ENCODE peak calls at places on chromosomes 6 and 20, in seven cellular contexts. Z, F, I, W, D, S and T are unnamed samples.

GRCh38 chr6:89976141-89977020 is 82.1 kb downstream of the GJA10 start:
- DNase-seq in Z (no peak), S (no peak), F (no peak), W (no peak), D (no peak), I (no peak), T (no peak)

GRCh38 chr6:157985378-157986155 is 3.9 kb downstream of the SYNJ2 start:
- DNase-seq in I (no peak), Z (no peak), S (no peak), D (no peak), F (no peak), W (peak), T (no peak)

GRCh38 chr6:132446136-132446535 is 44.9 kb upstream of the MOXD1 start:
- DNase-seq in I (no peak), D (no peak), Z (no peak), S (no peak), F (no peak), W (no peak), T (no peak)

GRCh38 chr6:1554881-1555569 is 54.7 kb upstream of the FOXC1 start:
- DNase-seq in Z (peak), D (no peak), I (peak), W (peak), F (peak), S (peak), T (peak)

GRCh38 chr6:42818878-42819277 is 37.0 kb downstream of the BICRAL start:
- DNase-seq in S (no peak), Z (no peak), I (no peak), W (no peak), F (no peak), D (no peak), T (no peak)

GRCh38 chr6:141744971-141745370 is 387.8 kb upstream of the GJE1 start:
- DNase-seq in D (no peak), I (no peak), S (no peak), F (no peak), W (no peak), Z (no peak), T (no peak)

GRCh38 chr6:129709451-129709908 is 497 bp downstream of the ARHGAP18 start:
- DNase-seq in I (no peak), S (peak), Z (no peak), W (no peak), F (no peak), D (no peak), T (peak)

GRCh38 chr20:41072099-41072798 is 43.6 kb downstream of the TOP1 start:
- DNase-seq in W (peak), S (no peak), D (no peak), I (no peak), F (peak), Z (no peak), T (peak)

GRCh38 chr20:61429458-61430227 is 177.6 kb downstream of the CDH4 start:
- DNase-seq in W (no peak), I (no peak), S (no peak), D (no peak), F (no peak), Z (no peak), T (no peak)

GRCh38 chr6:131923356-131923755 is 27.8 kb downstream of the CCN2 start:
- DNase-seq in F (no peak), W (no peak), S (no peak), Z (peak), I (no peak), D (peak), T (peak)

GRCh38 chr6:124099520-124099919 is 295.9 kb downstream of the NKAIN2 start:
- DNase-seq in I (no peak), D (no peak), F (no peak), S (no peak), Z (no peak), W (no peak), T (no peak)

GRCh38 chr6:133837801-133838349 is 51.0 kb upstream of the TCF21 start:
- DNase-seq in F (peak), I (no peak), S (no peak), D (peak), Z (peak), W (peak), T (peak)

GRCh38 chr6:36130672-36131516 is 581 bp downstream of the MAPK13 start:
- DNase-seq in S (peak), Z (peak), I (peak), W (peak), D (peak), F (peak), T (no peak)

GRCh38 chr6:17503051-17503450 is 97.1 kb upstream of the FAM8A1 start:
- DNase-seq in Z (no peak), S (no peak), I (no peak), D (no peak), F (no peak), W (no peak), T (no peak)

GRCh38 chr6:126064994-126065401 is 78.7 kb downstream of the TRMT11 start:
- DNase-seq in D (no peak), S (no peak), F (no peak), W (no peak), I (no peak), Z (no peak), T (no peak)

GRCh38 chr6:124007915-124008688 is 204.4 kb downstream of the NKAIN2 start:
- DNase-seq in Z (no peak), S (no peak), W (no peak), D (no peak), F (no peak), I (no peak), T (no peak)

GRCh38 chr6:7262037-7262461 is 51.0 kb downstream of the SSR1 start:
- DNase-seq in S (no peak), F (peak), W (peak), D (no peak), I (peak), Z (no peak), T (no peak)

DNA sequence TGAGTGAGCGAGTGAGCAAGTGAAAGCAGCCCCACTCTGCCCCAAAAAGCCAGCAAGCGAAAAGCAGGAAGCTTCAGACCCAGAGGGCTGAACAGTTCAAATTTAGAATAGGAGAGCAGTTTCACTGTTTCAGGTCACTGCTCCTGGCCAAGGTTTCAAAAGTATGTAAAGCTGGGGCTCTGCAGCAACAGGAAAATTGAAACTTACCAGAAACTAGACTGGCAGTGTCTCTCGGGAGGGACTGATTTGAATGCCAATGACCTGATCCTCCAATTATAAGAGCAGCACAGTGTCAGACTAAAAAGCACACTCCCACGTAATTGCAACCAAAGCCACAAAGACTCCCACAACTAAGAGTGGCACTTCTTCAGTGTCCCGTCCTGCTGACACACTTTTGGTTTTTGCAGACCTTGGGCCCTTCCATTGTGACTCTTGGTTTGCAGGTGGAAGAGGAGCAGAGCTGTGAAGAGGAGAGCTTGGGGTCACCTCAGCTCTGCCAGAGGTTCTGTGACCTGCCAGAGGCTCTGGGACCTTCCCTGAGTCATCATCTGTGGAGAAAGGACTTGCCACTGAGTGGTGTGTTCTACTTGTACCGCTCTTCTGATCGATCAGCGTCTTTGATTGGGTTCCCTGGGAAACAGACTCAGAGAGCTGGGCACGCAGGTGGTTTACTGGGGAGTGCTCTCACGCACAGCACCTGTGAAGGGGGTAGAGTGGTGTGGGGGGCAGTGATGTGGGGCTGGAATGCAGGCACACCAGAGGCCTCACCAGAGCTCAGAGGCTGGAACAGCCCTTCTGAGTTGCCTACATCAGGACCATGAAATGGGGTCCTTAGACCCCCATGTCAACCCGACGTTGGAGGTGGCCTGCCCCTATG is 52.7 kb upstream of the PTGIS start:
- DNase-seq in I (no peak), Z (no peak), F (no peak), S (peak), W (no peak), D (no peak), T (no peak)
- H3K4me3 ChIP-seq in I (no peak), Z (no peak), F (no peak), S (no peak), W (no peak), D (no peak), T (no peak)

GRCh38 chr20:2524435-2525272 is 11.7 kb upstream of the TMC2 start:
- DNase-seq in I (peak), D (peak), Z (peak), F (peak), W (peak), S (peak), T (peak)
- TF ChIP-seq POLR2A in I (peak), D (peak), Z (no peak), F (peak), W (no peak), S (peak), T (peak)

DNA sequence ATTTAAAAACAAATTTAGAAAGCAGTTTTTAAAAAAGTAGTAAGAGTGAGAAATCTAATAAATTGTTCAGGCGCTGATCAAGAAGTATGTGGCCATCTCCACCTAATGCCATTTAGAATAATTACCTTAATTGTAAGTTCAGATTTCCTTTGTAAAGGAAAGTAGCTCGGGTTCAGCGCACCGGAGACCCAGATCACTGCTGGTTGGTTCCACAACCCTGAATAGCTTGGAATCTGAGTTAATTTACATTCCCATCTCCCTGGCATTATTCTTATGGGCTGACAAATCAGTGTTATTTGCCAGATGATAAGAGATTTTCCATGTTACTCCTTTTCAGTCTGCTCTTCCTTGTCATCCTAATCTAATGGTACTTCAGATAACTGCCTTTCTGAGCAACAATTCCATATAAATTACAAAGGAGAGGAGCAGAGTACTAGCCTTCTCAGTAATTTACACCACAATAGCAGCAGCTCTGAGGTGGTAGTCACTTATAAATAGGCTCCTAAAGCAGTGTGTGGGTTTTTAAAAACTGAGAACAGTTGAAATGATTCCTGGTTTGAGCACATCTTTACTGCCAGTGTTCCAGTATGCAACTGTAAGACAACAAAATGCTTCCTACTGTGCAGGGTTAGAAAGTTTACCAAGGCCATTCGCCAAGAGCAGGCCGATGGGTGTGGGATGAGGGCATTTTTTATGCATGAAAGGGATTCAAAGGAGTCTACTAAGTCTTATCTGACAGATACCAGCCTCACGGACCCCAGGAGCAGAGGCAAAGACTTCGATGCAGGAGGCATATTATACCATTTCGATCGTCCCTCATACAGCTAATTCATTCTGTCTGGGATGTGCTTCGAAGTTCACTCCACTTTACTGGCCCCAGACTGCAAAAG is 89.7 kb downstream of the NDUFAF5 start:
- DNase-seq in Z (no peak), I (no peak), W (no peak), F (no peak), D (no peak), S (no peak), T (no peak)
- H3K27ac ChIP-seq in Z (no peak), I (no peak), W (no peak), F (no peak), D (no peak), S (no peak), T (peak)

GRCh38 chr20:57320358-57320757 is 9.2 kb upstream of the SPO11 start:
- DNase-seq in I (no peak), D (no peak), Z (no peak), S (no peak), W (no peak), F (no peak), T (no peak)
- H3K4me3 ChIP-seq in I (no peak), D (no peak), Z (no peak), S (no peak), W (no peak), F (no peak), T (no peak)

GRCh38 chr6:118893882-118894424 is at the start of gene ASF1A:
- DNase-seq in W (peak), S (peak), I (peak), F (peak), D (peak), Z (peak), T (peak)
- TF ChIP-seq POLR2A in W (peak), S (peak), I (peak), F (peak), D (peak), Z (peak), T (peak)

DNA sequence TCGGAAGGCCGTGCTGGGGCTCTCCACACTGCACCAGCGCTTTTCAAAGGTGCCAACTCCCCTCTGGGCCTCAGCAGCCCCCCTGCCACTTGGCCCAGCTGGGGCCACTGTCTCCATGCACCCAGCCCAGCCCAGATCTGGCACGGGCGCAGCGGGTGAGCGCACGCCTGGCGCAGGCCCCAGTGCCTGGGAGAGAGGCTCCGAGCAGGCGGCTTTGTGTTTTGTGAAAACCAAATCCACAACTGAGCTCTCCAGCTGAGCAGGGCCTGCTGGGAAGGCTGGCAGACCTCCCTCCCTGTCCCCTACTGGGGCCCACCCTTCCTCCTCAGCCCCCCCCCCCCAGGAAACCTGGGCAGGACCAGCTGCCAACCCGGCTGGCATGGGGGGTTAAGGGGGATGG is 17.0 kb downstream of the MDGA1 start:
- DNase-seq in W (peak), Z (no peak), S (no peak), D (no peak), I (peak), F (no peak), T (no peak)
- H3K27ac ChIP-seq in W (peak), Z (no peak), S (peak), D (no peak), I (peak), F (no peak), T (no peak)

GRCh38 chr20:33503564-33503963 is 13.7 kb downstream of the CBFA2T2 start:
- DNase-seq in S (no peak), D (no peak), Z (no peak), I (no peak), W (no peak), F (no peak), T (no peak)

GRCh38 chr20:33501000-33501399 is 11.1 kb downstream of the CBFA2T2 start:
- DNase-seq in S (no peak), F (no peak), D (no peak), Z (no peak), W (no peak), I (no peak), T (no peak)

GRCh38 chr20:33507461-33507860 is 17.6 kb downstream of the CBFA2T2 start:
- DNase-seq in W (no peak), Z (no peak), D (no peak), I (no peak), S (no peak), F (no peak), T (no peak)

GRCh38 chr20:33506576-33506975 is 16.7 kb downstream of the CBFA2T2 start:
- DNase-seq in I (no peak), F (no peak), Z (no peak), D (no peak), W (no peak), S (no peak), T (no peak)
- H3K4me3 ChIP-seq in I (no peak), F (no peak), Z (no peak), D (no peak), W (no peak), S (no peak), T (no peak)

GRCh38 chr20:38747495-38748096 is 664 bp upstream of the ACTR5 start:
- DNase-seq in S (no peak), D (no peak), I (no peak), W (no peak), F (no peak), Z (peak), T (no peak)

GRCh38 chr20:38745757-38746156 is 2.5 kb upstream of the ACTR5 start:
- DNase-seq in I (no peak), D (peak), S (no peak), W (no peak), F (no peak), Z (no peak), T (no peak)

GRCh38 chr20:38748863-38749153 is 548 bp downstream of the ACTR5 start:
- DNase-seq in Z (no peak), D (peak), F (no peak), I (no peak), S (no peak), W (no peak), T (peak)

GRCh38 chr20:38751360-38751976 is 3.2 kb downstream of the ACTR5 start:
- DNase-seq in I (no peak), D (peak), Z (no peak), F (no peak), W (no peak), S (no peak), T (no peak)

GRCh38 chr20:38748097-38748862 is at the start of gene ACTR5:
- DNase-seq in Z (peak), I (peak), F (peak), W (peak), D (peak), S (peak), T (peak)
- TF ChIP-seq POLR2A in Z (peak), I (peak), F (peak), W (no peak), D (peak), S (peak), T (no peak)